ENCODE peak calls at places on chromosomes 7 and 10, in five cellular contexts. S, I, N, P and M are unnamed samples.

GRCh38 chr10:123557366-123558108 is 108.6 kb upstream of the GPR26 start:
- DNase-seq in S (no peak), N (no peak), I (no peak), P (no peak), M (no peak)

GRCh38 chr10:95327367-95327766 is 36.6 kb upstream of the PDLIM1 start:
- DNase-seq in P (no peak), S (peak), N (peak), I (peak), M (no peak)

GRCh38 chr10:130441041-130441440 is 304.9 kb downstream of the GLRX3 start:
- DNase-seq in S (no peak), P (no peak), I (no peak), N (no peak), M (no peak)

GRCh38 chr7:15916666-15917388 is 230.3 kb upstream of the MEOX2 start:
- DNase-seq in P (no peak), S (no peak), I (no peak), N (peak), M (peak)

GRCh38 chr10:58588673-58589265 is 76.1 kb downstream of the BICC1 start:
- DNase-seq in P (no peak), S (peak), N (no peak), I (no peak), M (no peak)

GRCh38 chr10:127349737-127350136 is 153.3 kb upstream of the INSYN2A start:
- DNase-seq in P (peak), S (no peak), I (no peak), N (peak), M (no peak)

GRCh38 chr7:22166928-22167327 is 190.0 kb downstream of the RAPGEF5 start:
- DNase-seq in N (no peak), P (no peak), I (no peak), S (no peak), M (no peak)

GRCh38 chr10:30553018-30553624 is 76.4 kb downstream of the LYZL2 start:
- DNase-seq in I (no peak), P (no peak), N (peak), S (no peak), M (no peak)

GRCh38 chr10:12638103-12638502 is 288.8 kb downstream of the CAMK1D start:
- DNase-seq in I (no peak), P (no peak), N (no peak), S (peak), M (no peak)

GRCh38 chr10:49742683-49743463 is 19.2 kb downstream of the OGDHL start:
- DNase-seq in S (no peak), N (no peak), P (no peak), I (no peak), M (no peak)

GRCh38 chr10:79923669-79924068 is 25.2 kb downstream of the SFTPD start:
- DNase-seq in P (no peak), S (no peak), N (no peak), I (no peak), M (no peak)
- H3K4me3 ChIP-seq in P (no peak), S (no peak), N (no peak), I (no peak), M (no peak)

DNA sequence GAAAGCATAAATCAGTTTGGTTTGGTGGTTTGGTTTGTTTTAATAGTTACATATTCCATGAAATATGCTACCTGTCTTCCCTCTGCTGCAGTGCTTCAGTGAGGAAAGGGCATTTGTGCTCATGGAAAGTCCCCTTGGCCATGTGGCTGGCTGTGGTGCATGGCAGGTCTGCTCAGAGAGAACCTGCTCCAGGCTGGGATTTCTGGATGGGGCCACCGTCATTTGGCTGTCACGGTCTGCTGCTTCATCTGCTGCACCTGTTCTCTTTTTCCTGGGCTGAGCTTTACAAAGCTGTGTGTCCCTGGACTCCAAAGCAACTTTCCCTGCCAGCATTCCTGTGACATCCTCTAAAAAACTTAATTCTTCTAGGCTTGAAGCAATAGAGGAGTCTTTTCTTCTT is 8.9 kb downstream of the CDK14 start:
- DNase-seq in I (no peak), S (no peak), N (no peak), P (no peak), M (no peak)
- TF ChIP-seq CTCF in I (no peak), S (no peak), N (no peak), P (no peak), M (no peak)

GRCh38 chr7:5477723-5478531 is 54.3 kb upstream of the TNRC18 start:
- DNase-seq in N (no peak), I (no peak), S (no peak), P (no peak), M (no peak)
- H3K4me3 ChIP-seq in N (no peak), I (no peak), S (no peak), P (no peak), M (no peak)

GRCh38 chr7:1065263-1066260 is 21.2 kb downstream of the GPR146 start:
- DNase-seq in S (peak), I (no peak), P (no peak), N (peak), M (no peak)
- TF ChIP-seq CTCF in S (peak), I (peak), P (peak), N (peak), M (peak)

DNA sequence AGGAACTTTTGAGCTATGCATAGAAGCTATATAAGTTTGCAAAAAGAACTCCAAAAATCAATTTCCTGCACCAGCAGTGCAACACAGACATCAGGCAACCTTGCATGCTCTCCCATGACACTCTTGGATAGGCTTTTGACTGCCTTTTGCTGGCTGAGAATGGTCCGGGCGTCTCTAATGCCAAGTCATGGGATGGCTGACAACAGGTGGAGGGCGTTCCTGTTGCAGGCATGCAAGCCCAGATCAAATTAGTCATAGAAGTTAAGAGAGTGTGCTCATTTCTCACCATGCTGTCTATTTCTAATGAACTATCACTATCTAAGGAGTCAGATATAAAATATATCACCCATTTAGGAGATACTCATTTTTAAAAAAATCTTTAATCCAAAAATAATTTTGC is 8.4 kb downstream of the PLCE1 start:
- DNase-seq in P (no peak), N (no peak), S (no peak), I (no peak), M (no peak)
- H3K4me3 ChIP-seq in P (no peak), N (no peak), S (no peak), I (no peak), M (no peak)

GRCh38 chr7:99614495-99614894 is 2.3 kb upstream of the ZSCAN25 start:
- DNase-seq in S (no peak), P (no peak), N (no peak), I (no peak), M (no peak)

GRCh38 chr7:99615989-99616358 is 772 bp upstream of the ZSCAN25 start:
- DNase-seq in I (no peak), S (no peak), N (no peak), P (no peak), M (no peak)

GRCh38 chr7:99617187-99617781 is 538 bp downstream of the ZSCAN25 start:
- DNase-seq in I (no peak), N (no peak), S (no peak), P (no peak), M (no peak)

GRCh38 chr7:99618726-99619125 is 2.0 kb downstream of the ZSCAN25 start:
- DNase-seq in I (no peak), S (no peak), P (peak), N (no peak), M (peak)

GRCh38 chr7:99616359-99617186 is at the start of gene ZSCAN25:
- DNase-seq in P (peak), S (peak), N (peak), I (peak), M (peak)
- TF ChIP-seq CTCF in P (peak), S (peak), N (peak), I (peak), M (peak)